ENCODE peak calls at places on chromosomes 1 and 21, in nine cellular contexts. H, M, V, G, C, I, O, Y and J are unnamed samples. For H3K4me1, the result is how much of the 10 kb centered on the place peaks cover.

GRCh38 chr1:82227696-82228095 is 427.0 kb downstream of the ADGRL2 start:
- DNase-seq in I (no peak), C (no peak), G (no peak), H (no peak), M (no peak), V (no peak), O (no peak), Y (no peak), J (no peak)

GRCh38 chr1:1832820-1833219 is 54.5 kb upstream of the NADK start:
- DNase-seq in V (no peak), I (no peak), G (no peak), C (no peak), M (no peak), Y (peak), O (no peak), H (no peak), J (no peak)

GRCh38 chr1:11125931-11126330 is 26.3 kb upstream of the EXOSC10 start:
- DNase-seq in I (no peak), Y (no peak), M (no peak), O (no peak), H (no peak), G (no peak), V (no peak), C (no peak), J (no peak)

GRCh38 chr21:33019885-33020557 is 5.7 kb upstream of the OLIG2 start:
- DNase-seq in I (no peak), M (no peak), H (peak), V (no peak), O (no peak), G (no peak), C (no peak), Y (no peak), J (no peak)

GRCh38 chr1:178774263-178774662 is 49.2 kb downstream of the RALGPS2 start:
- DNase-seq in G (no peak), H (no peak), O (no peak), M (no peak), I (no peak), V (no peak), Y (peak), C (no peak), J (no peak)

GRCh38 chr1:67952071-67952470 is 98.4 kb downstream of the DIRAS3 start:
- DNase-seq in M (no peak), Y (no peak), I (no peak), V (no peak), H (no peak), G (no peak), O (no peak), C (no peak), J (no peak)

GRCh38 chr21:44013380-44014088 is 1.4 kb downstream of the TRAPPC10 start:
- DNase-seq in M (no peak), I (peak), H (no peak), Y (no peak), O (no peak), G (no peak), C (no peak), V (no peak), J (no peak)

GRCh38 chr1:39679821-39680220 is 7.9 kb upstream of the NT5C1A start:
- DNase-seq in G (no peak), O (no peak), M (no peak), H (no peak), V (no peak), Y (no peak), I (no peak), C (no peak), J (no peak)

GRCh38 chr1:214459895-214460294 is 91.5 kb downstream of the PTPN14 start:
- DNase-seq in G (no peak), I (no peak), O (no peak), V (no peak), C (no peak), H (no peak), M (no peak), Y (no peak), J (no peak)

GRCh38 chr1:234698624-234699023 is 88.6 kb upstream of the IRF2BP2 start:
- DNase-seq in V (no peak), C (no peak), M (no peak), H (no peak), I (no peak), O (no peak), G (no peak), Y (no peak), J (no peak)

GRCh38 chr1:245810181-245810727 is 655.5 kb downstream of the KIF26B start:
- DNase-seq in C (no peak), G (no peak), H (no peak), M (no peak), O (no peak), I (no peak), Y (no peak), V (peak), J (no peak)

GRCh38 chr1:234917495-234918188 is 211.0 kb downstream of the TOMM20 start:
- DNase-seq in M (no peak), I (no peak), V (no peak), O (no peak), G (no peak), H (no peak), C (no peak), Y (no peak), J (no peak)

GRCh38 chr1:25468037-25468436 is 37.3 kb downstream of the MACO1 start:
- DNase-seq in H (no peak), C (no peak), V (no peak), Y (no peak), G (no peak), O (no peak), I (no peak), M (no peak), J (no peak)

GRCh38 chr21:31698461-31698860 is 33.5 kb downstream of the SCAF4 start:
- DNase-seq in V (no peak), I (no peak), M (no peak), G (no peak), C (no peak), Y (no peak), O (no peak), H (no peak), J (no peak)

GRCh38 chr1:61435226-61435625 is 289.7 kb downstream of the TM2D1 start:
- DNase-seq in G (no peak), C (no peak), Y (no peak), V (no peak), O (no peak), I (no peak), M (no peak), H (no peak), J (no peak)

GRCh38 chr21:17693801-17694200 is 81.1 kb upstream of the BTG3 start:
- DNase-seq in C (no peak), G (no peak), V (no peak), Y (no peak), H (no peak), I (no peak), M (no peak), O (no peak), J (no peak)

GRCh38 chr1:153058154-153058553 is 842 bp upstream of the SPRR2A start:
- DNase-seq in O (no peak), I (no peak), C (no peak), V (no peak), G (no peak), M (no peak), H (no peak), Y (peak), J (no peak)

GRCh38 chr1:38046884-38047602 is 450 bp upstream of the POU3F1 start:
- DNase-seq in H (peak), G (peak), O (peak), V (peak), Y (peak), M (peak), I (peak), C (peak), J (peak)

GRCh38 chr1:32989160-32989894 is 24.7 kb upstream of the RNF19B start:
- DNase-seq in C (peak), V (peak), G (peak), Y (peak), M (peak), I (no peak), H (no peak), O (peak), J (peak)

GRCh38 chr1:119674835-119675289 is 26.8 kb upstream of the ZNF697 start:
- DNase-seq in M (no peak), C (no peak), O (no peak), I (no peak), V (peak), H (no peak), G (peak), Y (no peak), J (peak)

GRCh38 chr1:25900209-25900608 is 6.0 kb downstream of the STMN1 start:
- DNase-seq in H (peak), V (no peak), C (no peak), G (no peak), M (no peak), O (no peak), I (no peak), Y (no peak), J (no peak)

GRCh38 chr1:7230896-7231210 is 445.6 kb downstream of the CAMTA1 start:
- DNase-seq in V (no peak), G (no peak), C (no peak), Y (no peak), O (no peak), M (no peak), I (no peak), H (no peak), J (no peak)

GRCh38 chr21:15562748-15563147 is 167.0 kb upstream of the USP25 start:
- DNase-seq in V (no peak), C (no peak), G (no peak), Y (no peak), O (no peak), I (no peak), M (no peak), H (no peak), J (no peak)

GRCh38 chr21:29217818-29218252 is 80.9 kb upstream of the BACH1 start:
- DNase-seq in Y (peak), M (no peak), V (no peak), O (no peak), C (no peak), H (no peak), G (no peak), I (no peak), J (peak)

GRCh38 chr1:90823686-90824085 is 106.6 kb upstream of the BARHL2 start:
- DNase-seq in M (no peak), C (no peak), H (no peak), V (no peak), Y (no peak), G (no peak), O (no peak), I (no peak), J (no peak)

GRCh38 chr1:19882111-19883071 is at the start of gene OTUD3:
- DNase-seq in O (peak), M (peak), Y (peak), V (peak), I (peak), H (peak), G (peak), C (peak), J (peak)

GRCh38 chr1:14415396-14415795 is 183.1 kb upstream of the KAZN start:
- DNase-seq in C (no peak), H (peak), Y (no peak), V (no peak), O (no peak), M (no peak), I (no peak), G (no peak), J (no peak)

GRCh38 chr1:52368383-52369172 is 2.6 kb upstream of the CC2D1B start:
- DNase-seq in M (peak), V (peak), O (peak), Y (peak), I (peak), C (peak), H (peak), G (peak), J (peak)

GRCh38 chr1:183366116-183366515 is 52.1 kb downstream of the NMNAT2 start:
- DNase-seq in C (no peak), H (no peak), O (no peak), I (no peak), V (no peak), Y (no peak), M (no peak), G (no peak), J (no peak)

GRCh38 chr1:1891349-1892078 is 627 bp upstream of the GNB1 start:
- DNase-seq in M (peak), G (peak), C (peak), H (peak), O (peak), I (peak), Y (no peak), V (peak), J (no peak)

GRCh38 chr1:230103341-230104173 is 36.5 kb downstream of the GALNT2 start:
- DNase-seq in G (no peak), I (no peak), Y (no peak), V (no peak), H (no peak), M (no peak), C (no peak), O (no peak), J (no peak)

GRCh38 chr1:121444096-121444495 is 259.3 kb downstream of the SRGAP2C start:
- DNase-seq in V (no peak), Y (no peak), O (no peak), M (no peak), G (no peak), C (no peak), I (no peak), H (no peak), J (peak)

GRCh38 chr1:151867785-151868403 is 14.4 kb upstream of the THEM5 start:
- DNase-seq in I (no peak), H (no peak), C (no peak), Y (peak), V (no peak), M (no peak), O (no peak), G (no peak), J (peak)

DNA sequence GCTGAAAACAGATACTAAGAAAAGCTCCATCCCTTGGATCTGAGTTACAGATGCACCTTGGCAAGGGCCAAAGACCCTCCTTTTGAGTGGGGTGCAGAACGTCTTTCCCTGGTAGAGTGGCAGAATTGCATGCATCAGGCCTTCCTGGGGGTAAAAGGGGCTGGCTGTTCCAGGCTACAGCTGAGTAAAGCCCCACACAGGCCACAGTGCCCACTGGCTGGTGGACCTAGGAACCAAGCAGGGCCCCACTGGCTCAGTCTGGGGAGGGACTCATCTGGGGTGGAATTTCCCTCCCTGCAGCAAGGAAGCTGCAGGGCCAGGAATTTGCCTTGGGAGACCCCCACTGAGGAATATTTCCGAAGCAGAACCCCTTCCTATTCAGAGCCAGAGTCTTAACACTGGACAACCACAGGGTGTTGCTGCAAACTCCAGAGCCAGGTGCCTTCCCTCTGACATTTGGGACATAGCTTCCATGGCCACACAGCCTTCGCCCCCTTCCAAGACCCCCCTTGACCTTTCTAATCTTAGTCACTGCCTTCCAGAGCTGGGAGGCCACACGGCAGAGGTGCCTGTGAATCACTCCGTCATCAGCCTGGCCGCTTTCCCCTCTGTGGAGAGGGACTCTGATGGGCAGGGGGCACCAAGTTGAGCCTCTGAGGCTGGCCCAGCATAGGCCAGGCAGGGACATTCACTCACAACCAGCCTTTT is 52.5 kb downstream of the LACTBL1 start:
- DNase-seq in M (no peak), Y (no peak), G (no peak), I (no peak), O (no peak), C (no peak), V (no peak), H (peak), J (no peak)
- H3K27ac ChIP-seq in M (no peak), Y (no peak), G (no peak), I (no peak), O (peak), C (no peak), V (no peak), H (no peak), J (no peak)

DNA sequence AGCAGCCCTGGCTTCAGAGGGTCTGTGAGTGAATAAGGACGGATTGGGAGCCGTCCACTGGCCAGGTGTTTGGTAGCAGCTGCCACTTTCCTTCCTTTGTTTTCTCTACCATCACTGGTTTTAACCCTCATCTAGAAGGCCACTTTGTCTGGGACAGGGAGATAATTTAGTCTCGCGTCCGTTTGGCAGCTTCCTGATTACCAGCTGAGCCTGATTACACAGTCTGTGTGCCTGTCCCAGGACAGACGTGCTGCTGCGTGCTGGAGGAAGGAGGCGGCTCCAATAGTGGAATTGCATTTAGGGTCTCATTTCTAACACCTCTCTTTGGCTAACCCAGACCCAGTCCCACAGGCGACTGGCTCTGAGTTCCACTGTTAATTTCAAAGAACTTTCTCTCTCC is 24.6 kb upstream of the CASQ2 start:
- DNase-seq in V (no peak), I (no peak), M (no peak), O (no peak), H (no peak), C (no peak), G (no peak), Y (no peak), J (peak)
- TF ChIP-seq CTCF in V (no peak), I (no peak), M (no peak), O (peak), H (no peak), C (no peak), G (no peak), Y (no peak), J (peak)

DNA sequence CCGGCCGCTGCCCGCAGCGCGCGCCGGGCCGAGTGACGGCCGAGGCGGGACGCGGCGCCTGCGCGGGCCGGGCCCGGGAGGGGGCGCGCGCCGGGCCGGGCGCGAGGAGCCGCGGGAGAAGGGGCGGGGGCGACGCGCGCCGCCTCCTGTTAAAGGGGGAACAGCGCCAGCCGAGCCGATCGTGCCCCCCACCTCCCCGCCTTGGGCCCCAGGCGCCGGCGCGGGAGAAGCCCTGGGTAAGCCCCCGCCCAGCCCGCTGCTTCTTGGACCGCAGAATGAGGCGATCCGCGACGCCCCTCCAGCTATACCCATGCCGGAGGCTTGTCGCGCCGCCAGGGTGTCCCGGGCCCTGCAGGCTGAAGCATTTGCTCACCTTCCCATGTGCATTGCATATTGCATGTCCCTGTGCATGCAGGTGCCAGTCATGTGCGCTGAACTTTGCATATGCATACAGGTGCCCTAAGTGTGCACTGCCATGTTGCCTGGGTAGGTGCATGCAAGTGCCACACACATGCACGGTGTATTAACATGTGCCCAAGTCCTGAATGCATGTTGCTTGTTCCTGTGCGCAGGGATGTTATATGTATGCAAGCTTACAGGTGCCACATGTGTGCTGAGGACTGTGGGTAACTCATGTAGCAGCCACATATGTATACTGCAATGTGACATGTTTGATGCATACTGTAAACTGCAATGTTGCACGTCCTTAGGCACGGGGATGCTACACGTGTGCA is at the start of gene ADGRB2:
- DNase-seq in O (no peak), H (peak), M (no peak), G (no peak), C (no peak), Y (peak), I (no peak), V (no peak), J (no peak)
- H3K4me1 ChIP-seq in O (under half), H (under half), M (under half), G (under half), C (under half), Y (under half), I (under half), V (under half), J (under half)

GRCh38 chr1:9653783-9654517 is 2.4 kb downstream of the PIK3CD start:
- DNase-seq in I (no peak), O (no peak), H (no peak), M (no peak), V (no peak), G (no peak), C (no peak), Y (no peak), J (no peak)
- H3K27ac ChIP-seq in I (peak), O (no peak), H (no peak), M (peak), V (no peak), G (no peak), C (peak), Y (no peak), J (no peak)

GRCh38 chr1:55378582-55378981 is 163.4 kb upstream of the USP24 start:
- DNase-seq in C (no peak), M (no peak), O (no peak), G (peak), Y (peak), I (no peak), H (peak), V (peak), J (no peak)
- TF ChIP-seq CTCF in C (peak), M (peak), O (peak), G (no peak), Y (peak), I (peak), H (peak), V (peak), J (peak)

GRCh38 chr21:36641346-36641745 is 57.6 kb upstream of the SIM2 start:
- DNase-seq in Y (no peak), O (no peak), C (no peak), V (no peak), I (no peak), H (no peak), M (no peak), G (no peak), J (no peak)
- H3K4me1 ChIP-seq in Y (under half), O (under half), C (under half), V (under half), I (under half), H (under half), M (under half), G (under half), J (under half)

GRCh38 chr1:23101891-23102688 is 66.6 kb downstream of the LUZP1 start:
- DNase-seq in H (no peak), O (no peak), I (no peak), V (no peak), Y (no peak), C (no peak), M (no peak), G (no peak), J (peak)

GRCh38 chr1:23098463-23099170 is 70.0 kb downstream of the LUZP1 start:
- DNase-seq in G (peak), I (peak), O (peak), M (no peak), V (peak), H (peak), Y (peak), C (peak), J (peak)

GRCh38 chr1:23099171-23099536 is 69.5 kb downstream of the LUZP1 start:
- DNase-seq in C (no peak), O (no peak), G (no peak), Y (no peak), V (no peak), H (no peak), I (no peak), M (no peak), J (no peak)

GRCh38 chr1:23101101-23101827 is 67.4 kb downstream of the LUZP1 start:
- DNase-seq in C (no peak), Y (peak), V (no peak), G (no peak), H (no peak), O (no peak), M (no peak), I (no peak), J (no peak)

GRCh38 chr1:23100074-23100748 is 68.4 kb downstream of the LUZP1 start:
- DNase-seq in C (no peak), M (no peak), Y (peak), V (no peak), H (peak), G (peak), I (peak), O (no peak), J (peak)
- H3K27ac ChIP-seq in C (peak), M (peak), Y (peak), V (peak), H (peak), G (peak), I (no peak), O (peak), J (peak)